ENCODE peak calls at places on chromosomes 2 and 18, in seven cellular contexts. B is CD8-positive, alpha-beta T cell; E is astrocyte of the spinal cord; T is fibroblast of lung; D is bronchial epithelial cell; K is esophagus muscularis mucosa; H is psoas muscle. F is an unnamed sample.

GRCh38 chr2:200367155-200367554 is 60.7 kb downstream of the SPATS2L start:
- DNase-seq in H (no peak), T (peak), E (no peak), B (no peak), K (no peak), D (no peak), F (no peak)

GRCh38 chr2:27627963-27628766 is 647 bp downstream of the CCDC121 start:
- DNase-seq in K (no peak), H (no peak), T (peak), E (peak), D (peak), B (no peak), F (no peak)

GRCh38 chr2:213159768-213160167 is 8.4 kb upstream of the IKZF2 start:
- DNase-seq in T (no peak), H (no peak), D (no peak), B (no peak), E (no peak), K (no peak), F (no peak)

GRCh38 chr2:161116463-161116960 is 43.7 kb upstream of the TANK start:
- DNase-seq in K (no peak), H (no peak), D (no peak), B (no peak), E (no peak), T (no peak), F (no peak)

GRCh38 chr2:45585267-45585861 is 25.7 kb downstream of the SRBD1 start:
- DNase-seq in B (no peak), H (no peak), K (no peak), D (peak), T (peak), E (peak), F (no peak)

GRCh38 chr18:2515908-2516625 is 55.2 kb downstream of the METTL4 start:
- DNase-seq in H (no peak), T (peak), D (peak), B (no peak), E (peak), K (no peak), F (no peak)

GRCh38 chr2:108263425-108263824 is 23.7 kb downstream of the SULT1C3 start:
- DNase-seq in K (no peak), T (no peak), E (no peak), B (no peak), D (no peak), H (no peak), F (no peak)

GRCh38 chr2:157185828-157186227 is 71.7 kb upstream of the GALNT5 start:
- DNase-seq in D (no peak), H (no peak), T (peak), K (no peak), E (peak), B (no peak), F (no peak)

GRCh38 chr2:18436408-18437077 is 123.9 kb downstream of the RDH14 start:
- DNase-seq in D (peak), E (peak), K (no peak), B (no peak), T (no peak), H (peak), F (no peak)

GRCh38 chr18:37659906-37660305 is 94.3 kb upstream of the CELF4 start:
- DNase-seq in B (no peak), K (peak), H (no peak), T (no peak), E (no peak), D (no peak), F (no peak)

GRCh38 chr2:201269764-201270163 is 9.4 kb downstream of the CASP8 start:
- DNase-seq in H (no peak), B (no peak), D (no peak), T (no peak), K (no peak), E (no peak), F (no peak)

GRCh38 chr2:206260427-206261012 is 13.9 kb upstream of the ZDBF2 start:
- DNase-seq in B (no peak), E (no peak), T (peak), H (no peak), K (no peak), D (peak), F (no peak)

GRCh38 chr2:174617713-174618112 is 20.1 kb upstream of the WIPF1 start:
- DNase-seq in K (no peak), B (no peak), T (no peak), E (no peak), D (peak), H (no peak), F (no peak)

GRCh38 chr2:134912406-134912805 is 6.2 kb upstream of the CCNT2 start:
- DNase-seq in T (peak), E (peak), B (no peak), D (peak), K (no peak), H (no peak), F (no peak)

GRCh38 chr2:16940214-16940613 is 274.6 kb upstream of the CYRIA start:
- DNase-seq in T (no peak), B (no peak), E (no peak), H (no peak), D (no peak), K (no peak), F (no peak)

GRCh38 chr18:38368246-38368645 is 802.6 kb upstream of the CELF4 start:
- DNase-seq in K (no peak), B (no peak), H (no peak), D (peak), T (no peak), E (no peak), F (no peak)

GRCh38 chr2:28035163-28035690 is 144.7 kb downstream of the BABAM2 start:
- DNase-seq in H (no peak), T (no peak), B (no peak), D (no peak), E (no peak), K (no peak), F (no peak)

GRCh38 chr18:12885500-12885899 is 1.5 kb upstream of the PTPN2 start:
- DNase-seq in E (no peak), D (no peak), T (no peak), K (no peak), H (no peak), B (no peak), F (no peak)

GRCh38 chr2:18611184-18611583 is 21.8 kb upstream of the NT5C1B start:
- DNase-seq in K (no peak), B (no peak), H (no peak), E (peak), D (no peak), T (peak), F (no peak)

GRCh38 chr18:25831226-25831828 is 259.1 kb downstream of the SS18 start:
- DNase-seq in H (no peak), T (no peak), B (no peak), E (no peak), D (no peak), K (no peak), F (no peak)

GRCh38 chr2:6639870-6640639 is 225.7 kb downstream of the CMPK2 start:
- DNase-seq in H (no peak), E (no peak), B (no peak), T (no peak), K (peak), D (no peak), F (no peak)

GRCh38 chr2:223746611-223747010 is 90.8 kb downstream of the AP1S3 start:
- DNase-seq in T (no peak), E (no peak), B (no peak), K (no peak), H (no peak), D (no peak), F (no peak)

GRCh38 chr2:28586864-28587263 is 91.0 kb downstream of the PLB1 start:
- DNase-seq in H (no peak), B (peak), T (no peak), E (no peak), D (no peak), K (no peak), F (no peak)

GRCh38 chr18:9550413-9550812 is 63.9 kb downstream of the PPP4R1 start:
- DNase-seq in T (no peak), H (no peak), E (no peak), D (no peak), B (no peak), K (peak), F (no peak)

GRCh38 chr18:51137051-51137729 is 60.3 kb downstream of the MEX3C start:
- DNase-seq in K (peak), E (peak), T (no peak), H (no peak), D (no peak), B (no peak), F (no peak)

GRCh38 chr18:27378396-27379094 is 193.4 kb upstream of the CHST9 start:
- DNase-seq in T (no peak), B (no peak), H (no peak), E (peak), K (no peak), D (peak), F (no peak)

GRCh38 chr2:106358081-106358480 is 110.1 kb downstream of the RGPD3 start:
- DNase-seq in B (no peak), T (no peak), D (no peak), E (no peak), K (no peak), H (no peak), F (no peak)

GRCh38 chr18:30142248-30142647 is 900.3 kb downstream of the DSC3 start:
- DNase-seq in K (no peak), B (no peak), E (no peak), D (no peak), H (no peak), T (no peak), F (no peak)

DNA sequence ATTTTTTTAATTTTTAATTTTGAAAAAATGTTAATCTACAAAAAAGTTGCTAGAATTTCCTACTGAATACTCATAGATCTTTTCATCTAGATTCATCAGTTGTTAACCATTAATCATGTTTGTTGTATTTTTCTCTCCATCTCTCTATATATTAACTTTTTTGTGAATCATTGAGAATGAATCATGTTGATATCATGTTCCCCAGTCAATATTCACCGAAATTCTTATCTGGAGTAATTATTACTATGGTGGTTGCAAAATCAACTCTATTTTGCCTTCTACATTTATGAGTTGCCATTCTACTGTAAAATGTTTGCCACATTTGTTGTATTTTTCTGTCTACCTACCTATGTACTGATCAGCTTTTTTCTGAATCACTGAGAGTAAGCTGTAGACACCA is 154.0 kb downstream of the SPP2 start:
- DNase-seq in D (peak), K (no peak), H (no peak), E (no peak), B (no peak), T (peak), F (no peak)
- TF ChIP-seq CTCF in D (no peak), K (no peak), H (no peak), E (no peak), B (no peak), T (no peak), F (no peak)

DNA sequence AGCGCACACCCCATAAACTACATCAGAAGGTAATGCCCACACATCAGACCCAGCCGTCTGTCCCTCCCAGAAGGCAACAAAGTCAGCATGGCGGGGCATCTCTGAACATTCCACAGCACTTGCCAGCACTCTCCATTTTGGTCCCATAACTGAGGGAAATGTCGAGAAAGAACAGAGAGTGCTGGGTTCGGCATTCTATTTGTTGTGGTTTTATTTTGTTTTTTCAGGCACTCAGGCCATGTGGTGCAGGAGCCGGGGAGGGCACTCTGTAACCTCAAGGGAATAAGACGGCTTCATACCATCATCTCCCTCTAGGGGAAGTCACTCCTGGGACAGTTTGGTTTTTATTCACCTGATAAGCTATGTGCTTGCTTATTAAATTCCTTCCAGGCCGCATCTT is 156.0 kb downstream of the SEPTIN10 start:
- DNase-seq in B (no peak), T (no peak), K (no peak), E (peak), H (no peak), D (no peak), F (no peak)
- TF ChIP-seq CTCF in B (no peak), T (no peak), K (no peak), E (peak), H (no peak), D (no peak), F (no peak)

DNA sequence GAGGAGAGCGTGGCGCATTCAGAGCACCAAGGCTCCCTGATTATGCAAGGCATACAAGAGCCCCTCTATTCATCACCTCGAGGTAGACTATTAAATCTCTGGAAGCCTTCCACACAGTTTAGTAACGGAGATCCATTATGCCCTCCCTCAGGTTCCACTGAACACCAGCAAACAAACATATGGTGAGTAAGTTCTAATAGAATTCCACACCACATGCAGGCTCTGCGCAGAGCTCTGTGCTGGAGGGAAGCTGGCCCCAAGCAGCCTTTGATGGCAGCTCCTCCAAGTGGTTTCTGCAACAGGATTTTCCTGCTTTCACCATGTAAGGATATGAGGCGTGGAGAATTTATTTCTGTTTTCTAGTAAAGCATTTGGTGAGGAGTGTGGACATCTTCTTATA is 238.6 kb downstream of the C1D start:
- DNase-seq in E (peak), K (no peak), D (no peak), H (no peak), B (no peak), T (peak), F (no peak)
- TF ChIP-seq CTCF in E (peak), K (no peak), D (no peak), H (no peak), B (no peak), T (no peak), F (no peak)

GRCh38 chr2:117085719-117086118 is 728.8 kb upstream of the DDX18 start:
- DNase-seq in B (no peak), T (no peak), K (no peak), E (no peak), H (no peak), D (no peak), F (no peak)

GRCh38 chr2:117091026-117091425 is 723.5 kb upstream of the DDX18 start:
- DNase-seq in T (no peak), E (no peak), H (no peak), K (no peak), B (no peak), D (no peak), F (no peak)

GRCh38 chr2:117087565-117088291 is 726.8 kb upstream of the DDX18 start:
- DNase-seq in H (no peak), T (no peak), D (no peak), B (no peak), E (no peak), K (no peak), F (no peak)

DNA sequence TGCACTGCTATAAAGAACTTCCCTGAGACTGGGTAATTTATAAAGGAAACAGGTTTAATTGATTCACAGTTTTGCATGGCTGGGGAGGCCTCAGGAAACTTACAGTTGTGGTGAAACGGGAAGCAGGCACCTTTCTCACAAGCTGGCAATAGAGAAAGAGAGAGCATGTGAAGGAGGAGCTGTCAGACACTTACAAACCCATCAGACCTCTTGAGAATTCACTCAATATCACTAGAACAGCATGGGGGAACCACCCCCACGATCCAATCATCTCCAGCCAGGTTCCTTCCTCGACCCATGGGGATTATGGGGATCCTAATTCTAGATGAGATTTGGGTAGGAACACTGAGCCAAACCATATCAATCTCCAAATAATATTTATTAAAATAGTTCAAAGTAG is 729.2 kb upstream of the DDX18 start:
- DNase-seq in K (no peak), T (no peak), B (no peak), D (no peak), H (no peak), E (no peak), F (no peak)
- TF ChIP-seq CTCF in K (no peak), T (no peak), B (no peak), D (no peak), H (no peak), E (no peak), F (no peak)

GRCh38 chr2:232325324-232326273 is 53.0 kb upstream of the ALPP start:
- DNase-seq in E (no peak), H (peak), B (peak), D (no peak), K (no peak), T (peak), F (peak)
- TF ChIP-seq CTCF in E (peak), H (peak), B (peak), D (peak), K (peak), T (peak), F (peak)

GRCh38 chr2:64831977-64832328 is 157.2 kb upstream of the SLC1A4 start:
- DNase-seq in B (no peak), T (no peak), K (no peak), E (no peak), H (no peak), D (no peak), F (no peak)
- TF ChIP-seq CTCF in B (peak), T (no peak), K (no peak), E (no peak), H (no peak), D (no peak), F (no peak)

GRCh38 chr2:98606431-98606830 is 1.9 kb downstream of the COA5 start:
- DNase-seq in B (no peak), E (no peak), D (no peak), H (no peak), K (no peak), T (no peak), F (no peak)

GRCh38 chr2:98607104-98607503 is 1.2 kb downstream of the COA5 start:
- DNase-seq in D (no peak), T (no peak), K (no peak), B (no peak), H (no peak), E (no peak), F (no peak)

GRCh38 chr2:98607741-98608117 is 583 bp downstream of the COA5 start:
- DNase-seq in E (peak), K (no peak), T (peak), B (no peak), H (no peak), D (no peak), F (no peak)

GRCh38 chr2:98608118-98608961 is at the start of the genes COA5 and UNC50:
- DNase-seq in T (peak), B (peak), E (peak), D (peak), K (peak), H (peak), F (peak)

DNA sequence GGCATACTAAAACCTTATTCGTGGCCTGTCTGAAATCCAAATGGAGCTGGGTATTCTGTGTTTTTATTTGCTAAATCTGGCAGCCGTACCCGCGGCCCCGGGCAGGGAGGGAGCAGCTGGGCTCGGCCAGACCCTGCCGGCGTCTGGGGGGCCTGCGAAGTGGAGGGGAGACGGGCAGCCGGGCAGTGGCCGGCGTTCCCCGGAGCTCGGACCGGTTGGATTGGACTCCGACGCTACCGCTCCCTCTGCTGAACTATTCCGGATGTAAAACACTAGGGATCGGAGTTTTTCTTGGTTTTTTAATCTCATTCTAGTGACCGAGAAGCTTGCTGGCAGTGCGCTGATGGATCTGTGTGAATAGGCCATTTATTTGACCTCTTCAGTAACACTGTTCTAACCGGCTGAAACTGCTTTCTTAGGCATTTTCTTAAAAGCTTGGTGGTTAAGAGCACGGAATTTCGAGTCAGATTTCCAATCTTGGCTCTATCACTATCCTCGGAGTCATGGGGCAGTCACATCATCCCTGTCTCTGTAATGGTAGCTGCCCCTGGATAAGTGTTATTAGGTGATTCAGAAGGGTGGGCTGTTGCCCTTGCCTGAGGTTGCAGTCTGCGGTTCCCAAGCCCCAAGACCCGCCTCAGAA is 694 bp downstream of the UNC50 start:
- DNase-seq in E (peak), K (no peak), H (no peak), D (no peak), T (peak), B (no peak), F (peak)
- TF ChIP-seq CTCF in E (no peak), K (no peak), H (no peak), D (no peak), T (no peak), B (no peak), F (no peak)